ENCODE peak calls at places on chromosome 19, in six cellular contexts. E is GM12892, Z is K562, R is H1, D is GM12878, B is HepG2. M is an unnamed sample.

GRCh38 chr19:17931532-17932191 is 1.2 kb upstream of the CCDC124 start:
- DNase-seq in D (no peak), E (no peak), R (peak), B (no peak), Z (peak), M (no peak)

GRCh38 chr19:44755219-44755618 is 6.7 kb downstream of the BCL3 start:
- DNase-seq in D (no peak), B (no peak), Z (no peak), R (no peak), E (no peak), M (no peak)

GRCh38 chr19:38213911-38214625 is 10.0 kb downstream of the DPF1 start:
- DNase-seq in B (no peak), R (no peak), Z (no peak), D (peak), E (no peak), M (no peak)

GRCh38 chr19:41601771-41602170 is 25.1 kb downstream of the CEACAM4 start:
- DNase-seq in R (no peak), B (no peak), Z (no peak), D (no peak), E (no peak), M (no peak)

GRCh38 chr19:54390942-54391577 is 24.2 kb upstream of the TTYH1 start:
- DNase-seq in D (no peak), B (peak), Z (peak), E (no peak), R (peak), M (no peak)

GRCh38 chr19:24054044-24054935 is 32.7 kb upstream of the ZNF254 start:
- DNase-seq in Z (no peak), B (peak), E (no peak), D (no peak), R (no peak), M (no peak)

GRCh38 chr19:48303367-48303766 is 22.0 kb upstream of the EMP3 start:
- DNase-seq in B (no peak), Z (no peak), E (no peak), D (no peak), R (no peak), M (no peak)

GRCh38 chr19:10049626-10050025 is 36.3 kb downstream of the RDH8 start:
- DNase-seq in B (no peak), E (no peak), D (no peak), R (no peak), Z (no peak), M (no peak)

GRCh38 chr19:45766293-45766918 is 2.6 kb downstream of the SIX5 start:
- DNase-seq in Z (no peak), R (no peak), B (no peak), D (no peak), E (no peak), M (no peak)

GRCh38 chr19:45765365-45766292 is 3.4 kb downstream of the SIX5 start:
- DNase-seq in R (no peak), Z (no peak), B (no peak), D (no peak), E (no peak), M (no peak)

GRCh38 chr19:45763691-45764294 is 5.3 kb downstream of the SIX5 start:
- DNase-seq in R (peak), Z (no peak), E (no peak), D (no peak), B (no peak), M (no peak)

GRCh38 chr19:45764487-45764886 is 4.6 kb downstream of the SIX5 start:
- DNase-seq in E (no peak), Z (no peak), D (no peak), B (no peak), R (peak), M (no peak)

GRCh38 chr19:45764947-45765346 is 4.1 kb downstream of the SIX5 start:
- DNase-seq in B (no peak), Z (no peak), E (no peak), R (peak), D (no peak), M (no peak)
- TF ChIP-seq POLR2A in B (no peak), Z (no peak), E (no peak), R (no peak), D (no peak), M (no peak)

GRCh38 chr19:12098040-12098439 is 33.5 kb downstream of the ZNF844 start:
- DNase-seq in B (no peak), R (no peak), D (no peak), E (no peak), Z (no peak), M (no peak)
- TF ChIP-seq TAF1 in B (no peak), R (no peak), D (no peak), E (no peak), Z (no peak), M (no peak)

GRCh38 chr19:49338691-49339363 is 3.6 kb downstream of the CD37 start:
- DNase-seq in E (no peak), B (no peak), R (peak), D (no peak), Z (peak), M (no peak)

GRCh38 chr19:49340865-49341718 is 5.9 kb downstream of the CD37 start:
- DNase-seq in R (no peak), B (no peak), Z (no peak), E (no peak), D (no peak), M (no peak)

GRCh38 chr19:49338023-49338677 is 2.9 kb downstream of the CD37 start:
- DNase-seq in Z (no peak), E (no peak), B (no peak), R (peak), D (no peak), M (no peak)

GRCh38 chr19:49340069-49340864 is 5.1 kb downstream of the CD37 start:
- DNase-seq in R (peak), D (peak), B (peak), Z (peak), E (peak), M (peak)

DNA sequence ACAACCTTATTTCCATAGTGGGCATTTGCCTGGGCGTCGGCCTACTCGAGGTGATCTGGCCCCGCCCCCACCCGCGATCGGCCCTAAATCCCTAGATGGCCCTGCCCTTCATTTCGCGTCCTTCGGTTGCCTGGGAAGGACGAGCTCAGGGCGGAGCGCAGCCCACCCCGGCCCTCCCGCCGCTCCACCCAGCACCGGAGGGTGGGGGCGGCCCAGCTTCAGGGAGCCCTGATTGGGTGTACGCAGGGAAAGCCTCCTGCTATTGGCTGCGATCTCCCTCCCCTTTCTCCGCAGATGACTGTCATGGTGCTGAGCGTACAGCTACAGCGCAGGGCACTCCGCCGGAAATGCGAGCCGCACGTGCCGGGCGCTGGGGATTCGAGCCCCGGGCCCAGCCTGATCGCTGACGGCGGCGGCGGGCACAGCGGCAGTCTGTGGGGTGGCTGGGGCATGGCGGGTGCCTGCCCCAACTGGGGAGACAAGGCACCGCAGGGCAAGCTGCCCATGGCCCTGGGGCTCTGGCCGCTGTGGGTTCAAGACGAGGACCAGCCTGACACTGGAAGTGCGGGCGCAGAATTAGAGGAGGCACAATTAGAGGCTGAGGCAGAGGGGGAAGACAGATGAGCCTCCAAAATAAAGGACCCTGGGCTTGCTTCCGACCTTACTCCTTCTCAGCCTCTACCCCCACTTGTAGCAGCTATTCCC is 4.3 kb downstream of the CD37 start:
- DNase-seq in R (peak), Z (peak), D (no peak), B (no peak), E (no peak), M (no peak)
- TF ChIP-seq POLR2A in R (no peak), Z (no peak), D (no peak), B (no peak), E (no peak), M (no peak)

DNA sequence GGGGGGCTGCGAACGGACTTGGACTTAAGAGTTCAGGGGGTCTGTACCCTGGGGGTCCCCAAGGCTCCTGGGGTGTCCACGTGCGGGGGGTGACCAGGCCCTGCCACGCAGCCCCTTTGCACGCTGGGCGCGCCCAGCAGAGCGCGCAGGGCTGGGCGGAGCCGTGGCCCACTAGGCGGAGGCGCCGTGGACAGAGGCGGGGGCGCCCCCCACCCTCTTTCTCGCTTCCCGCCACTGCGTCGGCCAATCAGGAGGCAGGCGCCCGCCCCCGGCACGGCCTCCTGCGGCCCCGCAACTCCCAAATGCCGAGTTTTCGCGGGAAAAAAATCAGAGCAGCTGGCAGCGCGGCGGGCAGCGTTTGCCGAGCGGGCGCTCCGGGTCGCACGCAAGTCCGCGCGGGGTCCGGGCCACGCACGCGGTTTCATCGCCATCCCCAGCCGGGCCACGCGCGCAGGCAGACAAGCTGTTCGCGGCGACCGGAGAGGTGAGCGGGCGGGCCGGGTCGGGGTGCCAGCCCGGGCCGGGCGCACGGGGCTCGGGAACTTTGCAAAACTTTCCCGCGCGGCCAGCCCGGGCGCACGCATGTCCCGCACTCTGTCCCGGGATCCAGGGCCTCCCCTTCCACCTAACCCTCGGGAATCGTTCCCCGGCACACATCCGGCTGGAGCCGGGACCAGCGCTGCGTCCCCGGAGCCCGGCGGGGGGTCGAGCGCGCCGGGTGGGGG is at the start of gene UHRF1:
- DNase-seq in Z (peak), B (peak), R (peak), E (no peak), D (no peak), M (peak)
- TF ChIP-seq TAF1 in Z (peak), B (peak), R (peak), E (peak), D (peak), M (peak)

DNA sequence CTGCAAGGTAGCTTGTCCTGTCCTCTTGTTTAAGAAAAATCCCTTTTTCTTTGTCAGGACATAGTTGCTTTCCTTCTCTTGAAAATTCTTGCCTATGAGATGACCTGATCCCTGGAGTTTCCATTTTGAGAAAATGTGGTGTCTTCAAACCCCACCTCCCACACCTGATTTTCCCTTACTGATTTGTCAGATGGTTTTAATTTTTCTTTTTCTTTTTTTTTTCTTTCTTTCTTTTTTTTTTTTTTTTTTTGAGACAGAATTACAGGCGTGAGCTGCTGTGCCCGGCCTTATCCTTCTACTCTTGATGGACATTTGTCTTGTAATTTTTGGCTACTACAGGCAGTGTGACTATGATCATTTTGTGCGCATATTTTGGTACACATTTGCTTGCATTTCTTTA is 1.2 kb downstream of the ZNF345 start:
- DNase-seq in B (no peak), R (no peak), D (no peak), E (no peak), Z (no peak), M (no peak)
- TF ChIP-seq POLR2A in B (no peak), R (no peak), D (no peak), E (no peak), Z (no peak), M (no peak)

DNA sequence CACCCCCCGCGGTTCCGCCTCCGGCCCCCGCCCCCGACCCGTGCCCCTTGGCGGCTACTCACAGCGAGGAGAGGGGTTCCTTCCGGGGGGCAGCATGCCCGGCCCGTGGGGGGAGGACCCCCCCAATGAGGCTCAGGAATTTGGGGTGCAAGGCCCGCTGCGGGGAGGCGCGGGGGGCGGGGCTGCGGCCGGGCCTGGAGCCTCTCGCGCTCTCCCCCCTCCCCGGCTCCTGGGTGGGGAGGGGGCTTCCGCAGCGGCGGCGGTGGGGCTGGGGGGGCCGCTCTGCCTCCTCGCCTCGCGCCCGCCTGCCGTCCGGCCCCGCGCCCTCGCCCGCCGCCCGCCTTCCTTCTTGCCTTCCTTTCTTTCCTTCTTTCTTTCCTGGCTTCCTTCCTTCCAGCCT is 353 bp downstream of the LRRC4B start:
- DNase-seq in E (no peak), D (no peak), R (no peak), Z (peak), B (no peak), M (no peak)
- TF ChIP-seq TAF1 in E (no peak), D (no peak), R (no peak), Z (no peak), B (no peak), M (no peak)

M was measured in GM12891.